ENCODE peak calls at places on chromosomes 5 and 9, in nine cellular contexts. E, Y, F, D, C, O, R, H and S are unnamed samples.

GRCh38 chr5:95986937-95987520 is 25.4 kb upstream of the ELL2 start:
- DNase-seq in E (no peak), C (no peak), Y (no peak), O (no peak), F (no peak), H (no peak), D (no peak), R (no peak), S (no peak)

GRCh38 chr5:62829241-62829986 is 250.8 kb downstream of the LRRC70 start:
- DNase-seq in O (no peak), C (no peak), D (no peak), H (no peak), E (no peak), R (no peak), F (no peak), Y (no peak), S (no peak)

GRCh38 chr5:28903643-28904042 is 1865.3 kb upstream of the CDH9 start:
- DNase-seq in E (no peak), F (no peak), H (no peak), C (no peak), R (no peak), D (no peak), O (no peak), Y (no peak), S (no peak)

GRCh38 chr9:35749515-35750255 is 598 bp downstream of the RGP1 start:
- DNase-seq in R (peak), H (no peak), F (no peak), Y (peak), O (peak), D (peak), C (peak), E (no peak), S (peak)

GRCh38 chr5:116524966-116525365 is 49.7 kb downstream of the SEMA6A start:
- DNase-seq in E (no peak), D (no peak), H (no peak), O (no peak), F (no peak), Y (no peak), R (no peak), C (no peak), S (no peak)

GRCh38 chr5:71013575-71013974 is 11.6 kb downstream of the NAIP start:
- DNase-seq in D (no peak), E (no peak), H (no peak), C (peak), R (no peak), Y (peak), F (no peak), O (no peak), S (no peak)

GRCh38 chr5:132883261-132883834 is 9.9 kb downstream of the LEAP2 start:
- DNase-seq in C (peak), H (no peak), D (peak), O (peak), F (peak), R (peak), Y (peak), E (peak), S (peak)

GRCh38 chr5:133052317-133053175 is 733 bp downstream of the HSPA4 start:
- DNase-seq in C (peak), R (peak), H (peak), Y (peak), O (peak), D (peak), F (peak), E (peak), S (peak)

GRCh38 chr9:122219856-122220672 is 8.7 kb downstream of the LHX6 start:
- DNase-seq in R (no peak), C (no peak), H (no peak), F (peak), O (no peak), Y (peak), D (no peak), E (peak), S (no peak)

GRCh38 chr9:2622361-2623045 is 916 bp downstream of the VLDLR start:
- DNase-seq in E (peak), Y (peak), H (peak), D (peak), R (peak), C (peak), F (peak), O (peak), S (peak)

GRCh38 chr5:170254056-170254455 is 21.3 kb downstream of the C5orf58 start:
- DNase-seq in R (no peak), H (no peak), Y (peak), D (peak), O (peak), F (no peak), C (no peak), E (no peak), S (no peak)

GRCh38 chr5:141319699-141320098 is 885 bp downstream of the TAF7 start:
- DNase-seq in E (no peak), Y (peak), R (no peak), H (no peak), C (no peak), F (no peak), D (no peak), O (no peak), S (no peak)

GRCh38 chr9:116844621-116845020 is 157.5 kb downstream of the TRIM32 start:
- DNase-seq in D (no peak), C (peak), Y (no peak), E (no peak), F (no peak), H (no peak), R (no peak), O (no peak), S (peak)

GRCh38 chr9:87071473-87071872 is 124.2 kb upstream of the GAS1 start:
- DNase-seq in D (no peak), Y (no peak), F (no peak), O (no peak), C (no peak), E (no peak), H (no peak), R (no peak), S (no peak)

GRCh38 chr5:114176356-114176755 is 185.5 kb upstream of the KCNN2 start:
- DNase-seq in Y (no peak), F (peak), E (peak), H (no peak), D (no peak), O (no peak), C (no peak), R (no peak), S (no peak)

GRCh38 chr9:5442400-5443011 is 4.8 kb upstream of the PLGRKT start:
- DNase-seq in Y (peak), D (peak), F (peak), R (peak), H (no peak), E (peak), C (peak), O (no peak), S (peak)

GRCh38 chr9:24625097-24625496 is 79.4 kb upstream of the IZUMO3 start:
- DNase-seq in E (no peak), R (no peak), Y (no peak), F (no peak), C (no peak), O (no peak), H (no peak), D (no peak), S (no peak)

GRCh38 chr5:137566780-137567179 is 67.7 kb upstream of the SPOCK1 start:
- DNase-seq in H (no peak), E (no peak), F (peak), C (peak), O (no peak), R (no peak), D (no peak), Y (no peak), S (peak)